ENCODE peak calls at places on chromosomes 2 and 18, in six cellular contexts. N is NCI-H1092 treated with DMSO at 0.1 percent for 48 hours; F is cerebellar cortex; H is stimulated activated CD8-positive, alpha-beta memory T cell treated with anti-CD3 and anti-CD28 coated beads, Interleukin-2, amount 100 ng/mL, for 1 hour; P is T-helper 2 cell; I is endothelial cell. C is an unnamed sample.

GRCh38 chr2:58734365-58734764 is 493.2 kb upstream of the FANCL start:
- DNase-seq in N (peak; percentile 8), F (no peak), H (no peak), P (no peak), I (no peak), C (no peak)

GRCh38 chr2:184524551-184525382 is 73.6 kb upstream of the ZNF804A start:
- DNase-seq in N (no peak), F (no peak), H (no peak), P (no peak), I (no peak), C (no peak)

GRCh38 chr2:234137400-234138014 is 87.0 kb downstream of the SPP2 start:
- DNase-seq in N (no peak), F (no peak), H (no peak), P (no peak), I (no peak), C (no peak)

GRCh38 chr2:27966466-27966865 is 75.9 kb downstream of the BABAM2 start:
- DNase-seq in N (no peak), F (no peak), H (no peak), P (no peak), I (no peak), C (no peak)

GRCh38 chr2:76825409-76825970 is 696.7 kb downstream of the LRRTM4 start:
- DNase-seq in N (no peak), F (no peak), H (no peak), P (no peak), I (no peak), C (no peak)

GRCh38 chr2:71743995-71744675 is 290.8 kb downstream of the DYSF start:
- DNase-seq in N (no peak), F (no peak), H (no peak), P (no peak), I (no peak), C (no peak)

GRCh38 chr2:138507267-138507666 is 5.7 kb downstream of the SPOPL start:
- DNase-seq in N (peak; percentile 61), F (no peak), H (no peak), P (no peak), I (no peak), C (no peak)

GRCh38 chr2:20586379-20586715 is 64.6 kb downstream of the HS1BP3 start:
- DNase-seq in N (no peak), F (no peak), H (no peak), P (no peak), I (no peak), C (no peak)

GRCh38 chr2:43458002-43458628 is 137.7 kb downstream of the THADA start:
- DNase-seq in N (no peak), F (no peak), H (no peak), P (no peak), I (no peak), C (no peak)

GRCh38 chr2:227570615-227571014 is 28.1 kb upstream of the SCYGR2 start:
- DNase-seq in N (no peak), F (no peak), H (no peak), P (no peak), I (no peak), C (no peak)

GRCh38 chr2:134120718-134121630 is 132.9 kb upstream of the MGAT5 start:
- DNase-seq in N (peak; percentile 7), F (no peak), H (peak; percentile 47), P (peak; percentile 72), I (peak; percentile 61), C (peak; percentile 40)

GRCh38 chr2:118672055-118672454 is 175.4 kb downstream of the EN1 start:
- DNase-seq in N (no peak), F (no peak), H (no peak), P (no peak), I (no peak), C (no peak)

GRCh38 chr18:38972571-38972970 is 1407.0 kb upstream of the CELF4 start:
- DNase-seq in N (no peak), F (no peak), H (no peak), P (no peak), I (no peak), C (no peak)

GRCh38 chr2:59824314-59824713 is 729.1 kb downstream of the BCL11A start:
- DNase-seq in N (no peak), F (no peak), H (no peak), P (no peak), I (no peak), C (no peak)

GRCh38 chr2:207403950-207404349 is 125.8 kb upstream of the CREB1 start:
- DNase-seq in N (peak; percentile 69), F (no peak), H (no peak), P (no peak), I (no peak), C (no peak)

GRCh38 chr18:78875268-78875997 is 104.2 kb upstream of the SALL3 start:
- DNase-seq in N (peak; percentile 44), F (peak; percentile 31), H (no peak), P (peak; percentile 42), I (no peak), C (peak; percentile 21)

GRCh38 chr2:190511104-190511503 is 23.4 kb downstream of the NEMP2 start:
- DNase-seq in N (peak; percentile 24), F (peak; percentile 59), H (no peak), P (no peak), I (no peak), C (no peak)

GRCh38 chr2:238949710-238950345 is 101.9 kb downstream of the TWIST2 start:
- DNase-seq in N (no peak), F (no peak), H (no peak), P (no peak), I (no peak), C (no peak)

GRCh38 chr18:4453712-4454547 is 1.2 kb downstream of the DLGAP1 start:
- DNase-seq in N (no peak), F (peak; percentile 44), H (no peak), P (no peak), I (peak; percentile 40), C (no peak)

GRCh38 chr2:101741775-101742520 is 44.4 kb downstream of the MAP4K4 start:
- DNase-seq in N (no peak), F (no peak), H (no peak), P (no peak), I (peak; percentile 18), C (no peak)

GRCh38 chr2:10297950-10298349 is 4.8 kb upstream of the HPCAL1 start:
- DNase-seq in N (no peak), F (no peak), H (peak; percentile 49), P (peak; percentile 58), I (no peak), C (no peak)

GRCh38 chr18:74064510-74064909 is 83.1 kb downstream of the FBXO15 start:
- DNase-seq in N (no peak), F (no peak), H (no peak), P (peak; percentile 69), I (no peak), C (no peak)

GRCh38 chr2:54899576-54900200 is 150.6 kb downstream of the RTN4 start:
- DNase-seq in N (peak; percentile 52), F (peak; percentile 81), H (no peak), P (peak; percentile 43), I (no peak), C (no peak)

GRCh38 chr2:241191101-241191500 is 2.6 kb downstream of the ANO7 start:
- DNase-seq in N (no peak), F (no peak), H (no peak), P (no peak), I (no peak), C (no peak)

GRCh38 chr2:106789185-106789584 is 96.8 kb downstream of the ST6GAL2 start:
- DNase-seq in N (no peak), F (peak; percentile 2), H (no peak), P (peak; percentile 2), I (no peak), C (no peak)

GRCh38 chr2:232668805-232669444 is 28.2 kb upstream of the GIGYF2 start:
- DNase-seq in N (peak; percentile 36), F (peak; percentile 31), H (no peak), P (no peak), I (peak; percentile 41), C (no peak)

C was measured in effector memory CD8-positive, alpha-beta T cell.